ENCODE peak calls at places on chromosomes 4 and X, in six cellular contexts. One of them, this sample, is unnamed.

GRCh38 chrX:21883258-21883657 is 27.5 kb downstream of the YY2 start:
- DNase-seq in psoas muscle: no peak
- DNase-seq in A549: no peak
- DNase-seq in hepatocyte: peak
- DNase-seq in gastrocnemius medialis: peak
- DNase-seq in neuronal stem cell: no peak
- DNase-seq in this sample: no peak

GRCh38 chrX:14032383-14032782 is 2.7 kb upstream of the GEMIN8 start:
- DNase-seq in gastrocnemius medialis: no peak
- DNase-seq in neuronal stem cell: peak
- DNase-seq in A549: peak
- DNase-seq in psoas muscle: no peak
- DNase-seq in hepatocyte: peak
- DNase-seq in this sample: no peak

GRCh38 chrX:45003080-45003479 is 130.1 kb downstream of the KDM6A start:
- DNase-seq in gastrocnemius medialis: no peak
- DNase-seq in psoas muscle: no peak
- DNase-seq in A549: no peak
- DNase-seq in hepatocyte: no peak
- DNase-seq in neuronal stem cell: no peak
- DNase-seq in this sample: no peak

GRCh38 chrX:55011294-55011693 is 11.1 kb downstream of the APEX2 start:
- DNase-seq in psoas muscle: no peak
- DNase-seq in hepatocyte: no peak
- DNase-seq in A549: no peak
- DNase-seq in gastrocnemius medialis: no peak
- DNase-seq in neuronal stem cell: no peak
- DNase-seq in this sample: no peak

GRCh38 chr4:31156221-31156620 is 436.1 kb downstream of the PCDH7 start:
- DNase-seq in neuronal stem cell: no peak
- DNase-seq in psoas muscle: no peak
- DNase-seq in hepatocyte: no peak
- DNase-seq in gastrocnemius medialis: no peak
- DNase-seq in A549: no peak
- DNase-seq in this sample: no peak

GRCh38 chr4:113637363-113637762 is 124.2 kb downstream of the CAMK2D start:
- DNase-seq in A549: no peak
- DNase-seq in psoas muscle: no peak
- DNase-seq in hepatocyte: no peak
- DNase-seq in gastrocnemius medialis: no peak
- DNase-seq in neuronal stem cell: no peak
- DNase-seq in this sample: no peak

GRCh38 chr4:110514889-110515479 is 39.0 kb downstream of the ENPEP start:
- DNase-seq in neuronal stem cell: no peak
- DNase-seq in gastrocnemius medialis: no peak
- DNase-seq in psoas muscle: no peak
- DNase-seq in A549: no peak
- DNase-seq in hepatocyte: peak
- DNase-seq in this sample: no peak

GRCh38 chr4:127965803-127966175 is 583 bp downstream of the ABHD18 start:
- DNase-seq in neuronal stem cell: no peak
- DNase-seq in A549: peak
- DNase-seq in gastrocnemius medialis: peak
- DNase-seq in hepatocyte: peak
- DNase-seq in psoas muscle: no peak
- DNase-seq in this sample: peak

GRCh38 chr4:155854597-155855226 is 11.4 kb downstream of the ASIC5 start:
- DNase-seq in neuronal stem cell: peak
- DNase-seq in psoas muscle: no peak
- DNase-seq in gastrocnemius medialis: no peak
- DNase-seq in A549: peak
- DNase-seq in hepatocyte: peak
- DNase-seq in this sample: no peak

GRCh38 chr4:133524369-133524768 is 375.3 kb downstream of the PCDH10 start:
- DNase-seq in neuronal stem cell: no peak
- DNase-seq in hepatocyte: no peak
- DNase-seq in psoas muscle: no peak
- DNase-seq in A549: no peak
- DNase-seq in gastrocnemius medialis: no peak
- DNase-seq in this sample: no peak

GRCh38 chrX:24479924-24480722 is 15.0 kb downstream of the PDK3 start:
- DNase-seq in gastrocnemius medialis: no peak
- DNase-seq in A549: no peak
- DNase-seq in neuronal stem cell: no peak
- DNase-seq in psoas muscle: no peak
- DNase-seq in hepatocyte: no peak
- DNase-seq in this sample: no peak

GRCh38 chr4:56466910-56467283 is 520 bp upstream of the SRP72 start:
- DNase-seq in A549: no peak
- DNase-seq in psoas muscle: no peak
- DNase-seq in gastrocnemius medialis: no peak
- DNase-seq in hepatocyte: peak
- DNase-seq in neuronal stem cell: no peak
- DNase-seq in this sample: no peak

GRCh38 chr4:6092971-6093370 is 74.7 kb upstream of the C4orf50 start:
- DNase-seq in A549: no peak
- DNase-seq in gastrocnemius medialis: no peak
- DNase-seq in psoas muscle: no peak
- DNase-seq in hepatocyte: no peak
- DNase-seq in neuronal stem cell: no peak
- DNase-seq in this sample: no peak

GRCh38 chr4:6177587-6178197 is 22.7 kb downstream of the JAKMIP1 start:
- DNase-seq in psoas muscle: no peak
- DNase-seq in gastrocnemius medialis: no peak
- DNase-seq in A549: no peak
- DNase-seq in hepatocyte: no peak
- DNase-seq in neuronal stem cell: no peak
- DNase-seq in this sample: no peak

GRCh38 chrX:40818236-40818635 is 82.9 kb upstream of the MED14 start:
- DNase-seq in A549: no peak
- DNase-seq in gastrocnemius medialis: no peak
- DNase-seq in psoas muscle: no peak
- DNase-seq in neuronal stem cell: no peak
- DNase-seq in hepatocyte: no peak
- DNase-seq in this sample: no peak

GRCh38 chr4:94472056-94472826 is 20.5 kb downstream of the PDLIM5 start:
- DNase-seq in hepatocyte: no peak
- DNase-seq in psoas muscle: no peak
- DNase-seq in A549: no peak
- DNase-seq in gastrocnemius medialis: no peak
- DNase-seq in neuronal stem cell: no peak
- DNase-seq in this sample: no peak

GRCh38 chr4:102116121-102116520 is 229.2 kb downstream of the SLC39A8 start:
- DNase-seq in psoas muscle: no peak
- DNase-seq in neuronal stem cell: no peak
- DNase-seq in gastrocnemius medialis: no peak
- DNase-seq in hepatocyte: no peak
- DNase-seq in A549: no peak
- DNase-seq in this sample: no peak

GRCh38 chr4:74032064-74032463 is 6.4 kb downstream of the CXCL3 start:
- DNase-seq in gastrocnemius medialis: no peak
- DNase-seq in A549: no peak
- DNase-seq in neuronal stem cell: no peak
- DNase-seq in hepatocyte: no peak
- DNase-seq in psoas muscle: no peak
- DNase-seq in this sample: no peak

GRCh38 chrX:72182924-72183323 is 1.4 kb downstream of the PIN4 start:
- DNase-seq in A549: no peak
- DNase-seq in gastrocnemius medialis: no peak
- DNase-seq in hepatocyte: no peak
- DNase-seq in psoas muscle: no peak
- DNase-seq in neuronal stem cell: no peak
- DNase-seq in this sample: no peak
- H3K27ac ChIP-seq in A549: no peak
- H3K27ac ChIP-seq in gastrocnemius medialis: no peak
- H3K27ac ChIP-seq in hepatocyte: no peak
- H3K27ac ChIP-seq in psoas muscle: no peak
- H3K27ac ChIP-seq in neuronal stem cell: no peak
- H3K27ac ChIP-seq in this sample: no peak

GRCh38 chr4:61335364-61335763 is 135.2 kb downstream of the ADGRL3 start:
- DNase-seq in psoas muscle: no peak
- DNase-seq in neuronal stem cell: no peak
- DNase-seq in A549: no peak
- DNase-seq in hepatocyte: no peak
- DNase-seq in gastrocnemius medialis: no peak
- DNase-seq in this sample: no peak

GRCh38 chr4:61333490-61333889 is 133.4 kb downstream of the ADGRL3 start:
- DNase-seq in gastrocnemius medialis: no peak
- DNase-seq in hepatocyte: no peak
- DNase-seq in psoas muscle: no peak
- DNase-seq in neuronal stem cell: no peak
- DNase-seq in A549: no peak
- DNase-seq in this sample: no peak

GRCh38 chr4:61336488-61336887 is 136.4 kb downstream of the ADGRL3 start:
- DNase-seq in neuronal stem cell: no peak
- DNase-seq in gastrocnemius medialis: no peak
- DNase-seq in psoas muscle: no peak
- DNase-seq in hepatocyte: no peak
- DNase-seq in A549: no peak
- DNase-seq in this sample: no peak

GRCh38 chr4:61332671-61333070 is 132.5 kb downstream of the ADGRL3 start:
- DNase-seq in hepatocyte: no peak
- DNase-seq in gastrocnemius medialis: no peak
- DNase-seq in neuronal stem cell: no peak
- DNase-seq in psoas muscle: no peak
- DNase-seq in A549: no peak
- DNase-seq in this sample: no peak

GRCh38 chr4:61336911-61337310 is 136.8 kb downstream of the ADGRL3 start:
- DNase-seq in psoas muscle: no peak
- DNase-seq in hepatocyte: no peak
- DNase-seq in A549: no peak
- DNase-seq in neuronal stem cell: peak
- DNase-seq in gastrocnemius medialis: no peak
- DNase-seq in this sample: no peak
- H3K27ac ChIP-seq in psoas muscle: no peak
- H3K27ac ChIP-seq in hepatocyte: no peak
- H3K27ac ChIP-seq in A549: no peak
- H3K27ac ChIP-seq in neuronal stem cell: no peak
- H3K27ac ChIP-seq in gastrocnemius medialis: no peak
- H3K27ac ChIP-seq in this sample: no peak

GRCh38 chr4:42904986-42905385 is 12.5 kb downstream of the GRXCR1 start:
- DNase-seq in A549: no peak
- DNase-seq in gastrocnemius medialis: no peak
- DNase-seq in hepatocyte: no peak
- DNase-seq in psoas muscle: no peak
- DNase-seq in neuronal stem cell: no peak
- DNase-seq in this sample: no peak
- H3K27ac ChIP-seq in A549: no peak
- H3K27ac ChIP-seq in gastrocnemius medialis: no peak
- H3K27ac ChIP-seq in hepatocyte: no peak
- H3K27ac ChIP-seq in psoas muscle: no peak
- H3K27ac ChIP-seq in neuronal stem cell: no peak
- H3K27ac ChIP-seq in this sample: no peak

GRCh38 chr4:99059550-99059949 is 29.0 kb downstream of the ADH5 start:
- DNase-seq in hepatocyte: no peak
- DNase-seq in psoas muscle: no peak
- DNase-seq in neuronal stem cell: no peak
- DNase-seq in gastrocnemius medialis: no peak
- DNase-seq in A549: no peak
- DNase-seq in this sample: no peak
- H3K27ac ChIP-seq in hepatocyte: peak
- H3K27ac ChIP-seq in psoas muscle: peak
- H3K27ac ChIP-seq in neuronal stem cell: no peak
- H3K27ac ChIP-seq in gastrocnemius medialis: peak
- H3K27ac ChIP-seq in A549: peak
- H3K27ac ChIP-seq in this sample: peak

GRCh38 chr4:81314897-81315470 is 100.0 kb upstream of the PRKG2 start:
- DNase-seq in hepatocyte: no peak
- DNase-seq in neuronal stem cell: no peak
- DNase-seq in A549: no peak
- DNase-seq in psoas muscle: no peak
- DNase-seq in gastrocnemius medialis: no peak
- DNase-seq in this sample: no peak
- H3K27ac ChIP-seq in hepatocyte: peak
- H3K27ac ChIP-seq in neuronal stem cell: no peak
- H3K27ac ChIP-seq in A549: no peak
- H3K27ac ChIP-seq in psoas muscle: no peak
- H3K27ac ChIP-seq in gastrocnemius medialis: no peak
- H3K27ac ChIP-seq in this sample: no peak

This sample was measured in coronary artery.